ENCODE peak calls at places on chromosomes 1 and 21, in five cellular contexts. E, W, M, D and X are unnamed samples.

GRCh38 chr1:164240081-164240480 is 318.9 kb upstream of the PBX1 start:
- ATAC-seq in E (no peak), W (no peak), M (no peak), D (no peak), X (no peak)

GRCh38 chr1:161398900-161399256 is 31.2 kb upstream of the CFAP126 start:
- ATAC-seq in E (no peak), W (peak), M (peak), D (peak), X (peak)

GRCh38 chr1:168637350-168637991 is 61.1 kb downstream of the XCL1 start:
- ATAC-seq in E (peak), W (no peak), M (peak), D (peak), X (peak)

GRCh38 chr1:2298685-2299673 is 70.9 kb downstream of the SKI start:
- ATAC-seq in E (no peak), W (no peak), M (peak), D (peak), X (no peak)

GRCh38 chr1:93749894-93750301 is 68.3 kb upstream of the BCAR3 start:
- ATAC-seq in E (no peak), W (no peak), M (no peak), D (peak), X (no peak)

GRCh38 chr1:247078315-247079140 is at the start of gene ZNF670:
- ATAC-seq in E (peak), W (peak), M (peak), D (peak), X (peak)

GRCh38 chr1:225627304-225627947 is 25.5 kb downstream of the ENAH start:
- ATAC-seq in E (no peak), W (no peak), M (peak), D (no peak), X (no peak)

GRCh38 chr1:183433703-183434102 is 15.5 kb upstream of the NMNAT2 start:
- ATAC-seq in E (no peak), W (no peak), M (peak), D (no peak), X (no peak)

GRCh38 chr21:26842976-26843911 is 2.0 kb downstream of the ADAMTS1 start:
- ATAC-seq in E (peak), W (peak), M (peak), D (peak), X (peak)

GRCh38 chr1:192153276-192153675 is 5.0 kb upstream of the RGS18 start:
- ATAC-seq in E (no peak), W (no peak), M (no peak), D (no peak), X (no peak)

GRCh38 chr1:7885513-7886298 is 32.8 kb upstream of the UTS2 start:
- ATAC-seq in E (no peak), W (no peak), M (no peak), D (peak), X (peak)

GRCh38 chr1:22553104-22553880 is 10.0 kb upstream of the EPHA8 start:
- ATAC-seq in E (no peak), W (no peak), M (no peak), D (no peak), X (no peak)

GRCh38 chr1:161185282-161185682 is 8.0 kb upstream of the B4GALT3 start:
- ATAC-seq in E (no peak), W (peak), M (peak), D (peak), X (peak)

GRCh38 chr1:207919523-207920210 is 8.7 kb upstream of the CD34 start:
- ATAC-seq in E (no peak), W (no peak), M (peak), D (peak), X (no peak)

GRCh38 chr1:226995064-226995965 is 55.2 kb downstream of the COQ8A start:
- ATAC-seq in E (peak), W (no peak), M (no peak), D (peak), X (peak)

GRCh38 chr1:23395162-23395724 is 25.6 kb upstream of the ZNF436 start:
- ATAC-seq in E (no peak), W (no peak), M (peak), D (no peak), X (no peak)

GRCh38 chr1:89918794-89919155 is 76.1 kb upstream of the ZNF326 start:
- ATAC-seq in E (no peak), W (no peak), M (no peak), D (no peak), X (no peak)

GRCh38 chr1:115492880-115493279 is 148.9 kb upstream of the VANGL1 start:
- ATAC-seq in E (no peak), W (no peak), M (no peak), D (no peak), X (no peak)

GRCh38 chr1:199335496-199335895 is 692.0 kb upstream of the NR5A2 start:
- ATAC-seq in E (no peak), W (no peak), M (no peak), D (no peak), X (no peak)

GRCh38 chr1:219276029-219276738 is 102.5 kb downstream of the LYPLAL1 start:
- ATAC-seq in E (no peak), W (no peak), M (no peak), D (no peak), X (no peak)

GRCh38 chr1:198651685-198652400 is 13.0 kb downstream of the PTPRC start:
- ATAC-seq in E (no peak), W (peak), M (no peak), D (peak), X (no peak)

GRCh38 chr1:237677979-237678378 is 212.7 kb downstream of the ZP4 start:
- ATAC-seq in E (no peak), W (no peak), M (no peak), D (no peak), X (no peak)

GRCh38 chr1:31633117-31633516 is 11.6 kb downstream of the PEF1 start:
- ATAC-seq in E (peak), W (no peak), M (no peak), D (no peak), X (no peak)

GRCh38 chr1:157137773-157138219 is 399 bp downstream of the ETV3 start:
- ATAC-seq in E (peak), W (peak), M (peak), D (peak), X (no peak)

GRCh38 chr1:50420283-50420682 is 3.0 kb downstream of the DMRTA2 start:
- ATAC-seq in E (no peak), W (no peak), M (no peak), D (no peak), X (no peak)

GRCh38 chr1:9249534-9250335 is 15.2 kb downstream of the H6PD start:
- ATAC-seq in E (peak), W (peak), M (peak), D (peak), X (peak)

GRCh38 chr21:39097981-39098380 is 85.3 kb downstream of the PSMG1 start:
- ATAC-seq in E (no peak), W (no peak), M (no peak), D (no peak), X (no peak)

GRCh38 chr1:203534526-203534925 is 40.6 kb downstream of the OPTC start:
- ATAC-seq in E (no peak), W (no peak), M (peak), D (peak), X (no peak)

GRCh38 chr1:221381858-221382623 is 359.8 kb downstream of the DUSP10 start:
- ATAC-seq in E (no peak), W (no peak), M (no peak), D (peak), X (no peak)

GRCh38 chr1:45499415-45499769 is 481 bp downstream of the CCDC163 start:
- ATAC-seq in E (no peak), W (no peak), M (peak), D (no peak), X (no peak)

GRCh38 chr1:4416189-4416588 is 238.2 kb upstream of the AJAP1 start:
- ATAC-seq in E (no peak), W (no peak), M (peak), D (no peak), X (no peak)

GRCh38 chr21:44618909-44619308 is 7.0 kb downstream of the KRTAP10-8 start:
- ATAC-seq in E (no peak), W (peak), M (no peak), D (peak), X (peak)